ENCODE peak calls at places on chromosome 5, in seven cellular contexts. A, V, N, C, K, F and S are unnamed samples.

GRCh38 chr5:98110791-98111190 is 662.7 kb upstream of the RGMB start:
- DNase-seq in A (no peak), V (no peak), N (no peak), C (no peak), K (no peak), F (no peak), S (no peak)

GRCh38 chr5:120052916-120053828 is 410.9 kb upstream of the PRR16 start:
- DNase-seq in A (no peak), V (no peak), N (no peak), C (no peak), K (no peak), F (no peak), S (no peak)

GRCh38 chr5:142316051-142316450 is 8.8 kb downstream of the SPRY4 start:
- DNase-seq in A (no peak), V (no peak), N (peak; percentile 78), C (no peak), K (no peak), F (no peak), S (no peak)

GRCh38 chr5:151288180-151288579 is 15.4 kb downstream of the SLC36A3 start:
- DNase-seq in A (no peak), V (peak; percentile 46), N (no peak), C (no peak), K (no peak), F (no peak), S (peak; percentile 67)

GRCh38 chr5:150156033-150156381 is 362 bp upstream of the PDGFRB start:
- DNase-seq in A (no peak), V (no peak), N (no peak), C (no peak), K (no peak), F (no peak), S (no peak)

GRCh38 chr5:151141535-151141934 is 16.0 kb downstream of the ANXA6 start:
- DNase-seq in A (peak; percentile 52), V (peak; percentile 76), N (no peak), C (peak; percentile 60), K (no peak), F (no peak), S (peak; percentile 65)

GRCh38 chr5:143153332-143154119 is 250.0 kb downstream of the NR3C1 start:
- DNase-seq in A (peak; percentile 74), V (no peak), N (peak; percentile 97), C (peak; percentile 74), K (peak; percentile 39), F (peak; percentile 92), S (no peak)

GRCh38 chr5:17218353-17219005 is 1.0 kb downstream of the BASP1 start:
- DNase-seq in A (peak; percentile 47), V (peak; percentile 50), N (peak; percentile 66), C (peak; percentile 57), K (peak; percentile 42), F (peak; percentile 71), S (peak; percentile 70)

GRCh38 chr5:88660947-88661869 is 221.8 kb downstream of the MEF2C start:
- DNase-seq in A (peak; percentile 47), V (peak; percentile 96), N (peak; percentile 71), C (peak; percentile 98), K (peak; percentile 51), F (peak; percentile 83), S (peak; percentile 99)

GRCh38 chr5:107576155-107576554 is 94.6 kb downstream of the EFNA5 start:
- DNase-seq in A (no peak), V (no peak), N (no peak), C (no peak), K (no peak), F (no peak), S (no peak)

GRCh38 chr5:43601454-43602260 is 1.3 kb upstream of the NNT start:
- DNase-seq in A (no peak), V (no peak), N (peak; percentile 54), C (no peak), K (no peak), F (no peak), S (no peak)

GRCh38 chr5:113038714-113039113 is 62.1 kb downstream of the DCP2 start:
- DNase-seq in A (no peak), V (peak; percentile 24), N (no peak), C (no peak), K (no peak), F (no peak), S (no peak)

GRCh38 chr5:132226516-132227234 is 978 bp downstream of the P4HA2 start:
- DNase-seq in A (peak; percentile 45), V (peak; percentile 35), N (peak; percentile 59), C (peak; percentile 55), K (no peak), F (no peak), S (no peak)

GRCh38 chr5:93069276-93069675 is 511.7 kb downstream of the NR2F1-AS1 start:
- DNase-seq in A (no peak), V (no peak), N (no peak), C (no peak), K (no peak), F (no peak), S (no peak)

GRCh38 chr5:2188137-2188536 is 305.4 kb upstream of the IRX4 start:
- DNase-seq in A (no peak), V (no peak), N (no peak), C (no peak), K (no peak), F (no peak), S (no peak)

GRCh38 chr5:75550597-75550996 is 38.9 kb downstream of the POLK start:
- DNase-seq in A (no peak), V (no peak), N (no peak), C (no peak), K (no peak), F (no peak), S (no peak)

GRCh38 chr5:88235346-88235745 is 33.3 kb downstream of the TMEM161B start:
- DNase-seq in A (no peak), V (peak; percentile 41), N (no peak), C (no peak), K (no peak), F (no peak), S (no peak)

GRCh38 chr5:80142996-80143395 is 107.8 kb downstream of the THBS4 start:
- DNase-seq in A (no peak), V (no peak), N (no peak), C (no peak), K (no peak), F (no peak), S (peak; percentile 42)

GRCh38 chr5:170477906-170478305 is 25.9 kb upstream of the KCNIP1 start:
- DNase-seq in A (no peak), V (no peak), N (no peak), C (no peak), K (no peak), F (no peak), S (no peak)

DNA sequence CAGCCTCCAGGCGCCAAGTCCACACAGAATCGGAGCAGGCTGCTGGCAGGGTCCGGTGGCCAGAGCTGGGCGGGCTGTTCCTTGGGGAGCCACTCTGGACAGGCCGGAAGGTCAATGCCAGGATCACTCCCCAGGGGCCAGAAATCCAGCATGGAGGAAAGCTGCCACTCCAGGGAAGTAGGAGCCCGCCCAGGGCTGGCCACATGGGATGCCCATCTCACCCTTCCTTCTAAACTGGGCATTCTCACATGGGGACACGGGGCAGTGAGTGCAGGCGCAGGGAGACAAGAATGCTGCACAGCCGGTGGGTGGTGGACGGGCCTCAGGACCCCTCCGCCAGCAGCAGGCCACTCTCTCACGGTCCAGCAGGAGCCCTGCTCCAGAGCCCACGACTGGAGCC is 58.2 kb downstream of the ADAMTS2 start:
- DNase-seq in A (peak; percentile 13), V (no peak), N (no peak), C (no peak), K (peak; percentile 5), F (peak; percentile 76), S (no peak)
- H3K4me1 ChIP-seq in A (peaks cover 36% of the 10 kb centered on the region), V (no peaks in the 10 kb centered on the region), N (peaks cover 5% of the 10 kb centered on the region), C (no peaks in the 10 kb centered on the region), K (no peaks in the 10 kb centered on the region), F (peaks cover 36% of the 10 kb centered on the region), S (no peaks in the 10 kb centered on the region)

DNA sequence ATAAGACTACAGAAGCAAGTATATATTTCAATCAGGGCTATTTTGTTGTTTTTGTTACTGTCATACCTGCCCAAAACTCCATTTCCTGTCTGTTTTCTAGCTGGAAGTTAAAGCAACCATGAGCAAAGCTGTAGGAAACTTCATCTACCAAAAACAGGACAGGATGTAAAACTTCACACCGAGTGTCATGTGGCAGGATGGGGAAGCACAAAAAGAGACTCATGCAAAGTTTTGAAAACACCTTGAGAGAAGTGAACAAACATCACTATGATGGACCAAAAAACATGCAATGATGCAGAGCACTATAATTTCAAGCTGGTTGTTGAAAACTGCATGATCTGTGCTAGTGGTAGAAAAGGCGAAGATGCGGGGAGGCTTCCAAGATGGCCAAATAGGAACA is 6.3 kb upstream of the GZMA start:
- DNase-seq in A (no peak), V (no peak), N (no peak), C (no peak), K (no peak), F (no peak), S (no peak)
- H3K4me1 ChIP-seq in A (no peaks in the 10 kb centered on the region), V (no peaks in the 10 kb centered on the region), N (no peaks in the 10 kb centered on the region), C (no peaks in the 10 kb centered on the region), K (no peaks in the 10 kb centered on the region), F (no peaks in the 10 kb centered on the region), S (no peaks in the 10 kb centered on the region)

DNA sequence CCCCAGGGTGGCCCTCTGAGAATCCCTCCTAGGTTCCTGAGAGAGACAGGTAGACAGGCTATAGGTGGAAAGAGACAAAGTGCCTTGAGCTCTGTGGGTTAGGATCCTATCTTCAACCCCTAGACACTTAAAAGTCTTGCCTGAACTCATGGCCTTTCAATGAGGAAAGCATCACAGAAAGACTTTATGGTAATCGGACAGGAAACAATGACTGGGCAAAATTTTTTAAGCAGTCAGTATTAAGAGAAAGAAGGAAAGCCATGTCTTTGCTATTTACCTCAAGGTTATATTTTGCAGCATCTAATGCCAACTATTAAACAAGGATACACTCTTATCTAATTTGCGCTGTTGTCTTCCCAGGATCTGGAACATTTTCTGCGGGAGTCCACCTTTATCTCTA is 93.2 kb downstream of the PCSK1 start:
- DNase-seq in A (no peak), V (no peak), N (no peak), C (no peak), K (no peak), F (no peak), S (no peak)
- H3K4me1 ChIP-seq in A (peaks cover 40% of the 10 kb centered on the region), V (peaks cover 13% of the 10 kb centered on the region), N (no peaks in the 10 kb centered on the region), C (peaks cover 5% of the 10 kb centered on the region), K (no peaks in the 10 kb centered on the region), F (peaks cover 47% of the 10 kb centered on the region), S (peaks cover 5% of the 10 kb centered on the region)

DNA sequence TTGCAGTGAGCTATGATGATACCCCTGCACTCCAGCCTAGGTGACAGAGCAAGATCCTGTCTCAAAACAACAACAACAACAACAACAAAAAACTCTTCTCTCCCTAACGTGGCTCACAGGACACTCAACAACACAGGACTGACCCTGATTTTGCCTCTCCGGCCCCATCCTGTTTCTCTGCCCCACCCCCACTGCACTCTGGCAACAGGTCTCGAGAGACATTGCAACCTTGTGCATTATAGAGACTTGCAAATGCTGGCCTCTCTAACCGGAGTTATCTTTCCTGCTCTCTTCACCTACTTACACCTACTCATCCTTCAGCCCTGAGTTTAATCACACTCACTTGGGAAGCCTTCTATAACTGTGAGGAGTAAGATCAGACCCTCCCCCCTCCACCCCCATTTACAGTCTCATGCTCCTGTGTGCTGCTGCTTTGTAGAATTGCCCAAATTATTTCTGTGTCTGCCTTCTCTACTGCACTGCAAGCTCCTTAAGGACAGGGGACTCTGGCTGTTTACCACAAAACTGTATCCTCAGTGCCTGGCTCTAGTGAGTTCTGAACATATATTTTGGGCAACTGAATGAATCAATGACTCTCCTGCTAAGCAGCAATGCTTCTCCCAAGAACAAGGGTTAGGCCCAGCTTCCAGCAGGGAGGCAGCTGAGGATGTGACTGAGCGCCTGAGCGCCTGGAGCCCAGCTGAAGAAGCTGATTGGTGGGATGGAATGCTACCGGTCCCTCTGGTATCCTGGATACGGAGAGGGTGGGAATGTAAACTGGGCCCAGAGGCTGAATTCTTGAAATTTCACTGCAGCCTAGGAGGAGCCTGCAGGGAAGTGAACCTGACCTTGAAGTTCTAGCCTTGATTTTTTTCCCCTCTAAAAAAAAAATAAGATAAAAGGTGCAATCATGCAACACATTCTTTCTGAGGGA is 43.0 kb downstream of the WWC1 start:
- DNase-seq in A (no peak), V (peak; percentile 97), N (peak; percentile 27), C (no peak), K (no peak), F (peak; percentile 43), S (peak; percentile 95)
- H3K4me1 ChIP-seq in A (no peaks in the 10 kb centered on the region), V (peaks cover 64% of the 10 kb centered on the region), N (no peaks in the 10 kb centered on the region), C (no peaks in the 10 kb centered on the region), K (peaks cover 4% of the 10 kb centered on the region), F (peaks cover 4% of the 10 kb centered on the region), S (peaks cover 11% of the 10 kb centered on the region)